ENCODE peak calls at places on chromosomes 5 and 9, in nine cellular contexts. One of them, this sample, is unnamed.
A peak's percentile ranks its signal among the peaks of the same experiment; 100 is the strongest.

GRCh38 chr5:79008362-79008761 is 23.3 kb upstream of the ARSB start:
- DNase-seq in lower leg skin: no peak
- DNase-seq in HFF-Myc: no peak
- DNase-seq in cardiac fibroblast: no peak
- DNase-seq in CD4-positive, alpha-beta memory T cell: no peak
- DNase-seq in AG10803: no peak
- DNase-seq in AG09309: no peak
- DNase-seq in sigmoid colon: no peak
- DNase-seq in A673: no peak
- DNase-seq in this sample: no peak

GRCh38 chr5:74035521-74035937 is 409.5 kb downstream of the ARHGEF28 start:
- DNase-seq in AG10803: peak; percentile 73
- DNase-seq in HFF-Myc: peak; percentile 56
- DNase-seq in CD4-positive, alpha-beta memory T cell: no peak
- DNase-seq in lower leg skin: peak; percentile 33
- DNase-seq in sigmoid colon: no peak
- DNase-seq in AG09309: peak; percentile 23
- DNase-seq in A673: peak; percentile 29
- DNase-seq in cardiac fibroblast: peak; percentile 84
- DNase-seq in this sample: peak; percentile 43

GRCh38 chr5:138955013-138955660 is 80.0 kb upstream of the LRRTM2 start:
- DNase-seq in CD4-positive, alpha-beta memory T cell: no peak
- DNase-seq in sigmoid colon: peak; percentile 67
- DNase-seq in HFF-Myc: no peak
- DNase-seq in AG10803: no peak
- DNase-seq in cardiac fibroblast: no peak
- DNase-seq in lower leg skin: no peak
- DNase-seq in AG09309: no peak
- DNase-seq in A673: no peak
- DNase-seq in this sample: peak; percentile 21

GRCh38 chr5:37501152-37501551 is 122.0 kb downstream of the WDR70 start:
- DNase-seq in lower leg skin: no peak
- DNase-seq in CD4-positive, alpha-beta memory T cell: no peak
- DNase-seq in sigmoid colon: no peak
- DNase-seq in HFF-Myc: no peak
- DNase-seq in AG10803: no peak
- DNase-seq in A673: no peak
- DNase-seq in AG09309: no peak
- DNase-seq in cardiac fibroblast: peak; percentile 52
- DNase-seq in this sample: no peak

GRCh38 chr9:128428644-128429504 is 8.2 kb downstream of the CERCAM start:
- DNase-seq in HFF-Myc: no peak
- DNase-seq in A673: peak; percentile 66
- DNase-seq in lower leg skin: no peak
- DNase-seq in cardiac fibroblast: peak; percentile 62
- DNase-seq in AG09309: no peak
- DNase-seq in sigmoid colon: no peak
- DNase-seq in AG10803: no peak
- DNase-seq in CD4-positive, alpha-beta memory T cell: no peak
- DNase-seq in this sample: no peak

GRCh38 chr9:100352201-100352726 is 478 bp downstream of the TEX10 start:
- DNase-seq in cardiac fibroblast: peak; percentile 30
- DNase-seq in AG10803: peak; percentile 14
- DNase-seq in AG09309: no peak
- DNase-seq in CD4-positive, alpha-beta memory T cell: no peak
- DNase-seq in sigmoid colon: peak; percentile 66
- DNase-seq in HFF-Myc: no peak
- DNase-seq in A673: peak; percentile 29
- DNase-seq in lower leg skin: peak; percentile 27
- DNase-seq in this sample: no peak

GRCh38 chr5:147617191-147617606 is 107.3 kb upstream of the DPYSL3 start:
- DNase-seq in cardiac fibroblast: peak; percentile 11
- DNase-seq in lower leg skin: no peak
- DNase-seq in sigmoid colon: no peak
- DNase-seq in A673: no peak
- DNase-seq in HFF-Myc: no peak
- DNase-seq in AG09309: no peak
- DNase-seq in CD4-positive, alpha-beta memory T cell: no peak
- DNase-seq in AG10803: no peak
- DNase-seq in this sample: no peak

GRCh38 chr9:115264333-115264732 is 146.4 kb upstream of the TNC start:
- DNase-seq in CD4-positive, alpha-beta memory T cell: no peak
- DNase-seq in A673: no peak
- DNase-seq in lower leg skin: no peak
- DNase-seq in sigmoid colon: no peak
- DNase-seq in cardiac fibroblast: peak; percentile 45
- DNase-seq in HFF-Myc: no peak
- DNase-seq in AG10803: peak; percentile 81
- DNase-seq in AG09309: no peak
- DNase-seq in this sample: no peak

GRCh38 chr5:179301796-179302195 is 43.5 kb downstream of the ADAMTS2 start:
- DNase-seq in cardiac fibroblast: no peak
- DNase-seq in CD4-positive, alpha-beta memory T cell: no peak
- DNase-seq in A673: no peak
- DNase-seq in AG10803: no peak
- DNase-seq in HFF-Myc: no peak
- DNase-seq in sigmoid colon: peak; percentile 62
- DNase-seq in lower leg skin: no peak
- DNase-seq in AG09309: no peak
- DNase-seq in this sample: no peak
- H3K4me3 ChIP-seq in cardiac fibroblast: no peak overlapping the region
- H3K4me3 ChIP-seq in CD4-positive, alpha-beta memory T cell: no peak overlapping the region
- H3K4me3 ChIP-seq in A673: no peak overlapping the region
- H3K4me3 ChIP-seq in AG10803: no peak overlapping the region
- H3K4me3 ChIP-seq in HFF-Myc: no peak overlapping the region
- H3K4me3 ChIP-seq in sigmoid colon: no peak overlapping the region
- H3K4me3 ChIP-seq in lower leg skin: no peak overlapping the region
- H3K4me3 ChIP-seq in AG09309: no peak overlapping the region
- H3K4me3 ChIP-seq in this sample: no peak overlapping the region

DNA sequence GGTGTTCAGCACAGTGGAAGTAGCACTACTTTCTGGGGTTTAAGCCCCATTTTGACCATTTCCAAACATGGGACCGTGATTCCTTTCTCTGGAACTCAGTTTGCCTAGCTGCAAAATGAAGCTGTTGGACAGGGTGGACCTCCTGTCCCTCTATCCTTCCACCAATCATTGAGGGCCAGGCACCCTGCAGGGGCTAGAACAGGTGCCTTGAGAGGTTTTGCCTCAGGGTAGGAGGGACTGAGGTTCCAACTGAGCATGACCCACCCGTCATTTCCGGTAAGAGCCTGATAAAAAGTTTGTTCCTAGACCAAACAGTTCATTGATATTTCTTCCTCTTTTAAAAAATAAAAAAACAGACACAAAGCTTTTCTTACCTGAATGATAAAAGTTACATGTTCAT is 116.5 kb downstream of the MVB12B start:
- DNase-seq in lower leg skin: no peak
- DNase-seq in cardiac fibroblast: no peak
- DNase-seq in HFF-Myc: no peak
- DNase-seq in AG10803: no peak
- DNase-seq in AG09309: no peak
- DNase-seq in A673: no peak
- DNase-seq in CD4-positive, alpha-beta memory T cell: no peak
- DNase-seq in sigmoid colon: peak; percentile 24
- DNase-seq in this sample: no peak
- H3K4me3 ChIP-seq in lower leg skin: no peak overlapping the region
- H3K4me3 ChIP-seq in cardiac fibroblast: no peak overlapping the region
- H3K4me3 ChIP-seq in HFF-Myc: no peak overlapping the region
- H3K4me3 ChIP-seq in AG10803: no peak overlapping the region
- H3K4me3 ChIP-seq in AG09309: no peak overlapping the region
- H3K4me3 ChIP-seq in A673: no peak overlapping the region
- H3K4me3 ChIP-seq in CD4-positive, alpha-beta memory T cell: no peak overlapping the region
- H3K4me3 ChIP-seq in sigmoid colon: no peak overlapping the region
- H3K4me3 ChIP-seq in this sample: no peak overlapping the region

GRCh38 chr9:35108946-35109575 is 6.1 kb upstream of the STOML2 start:
- DNase-seq in sigmoid colon: no peak
- DNase-seq in cardiac fibroblast: no peak
- DNase-seq in AG09309: no peak
- DNase-seq in AG10803: no peak
- DNase-seq in CD4-positive, alpha-beta memory T cell: no peak
- DNase-seq in lower leg skin: no peak
- DNase-seq in A673: no peak
- DNase-seq in HFF-Myc: no peak
- DNase-seq in this sample: no peak
- H3K4me3 ChIP-seq in sigmoid colon: no peak overlapping the region
- H3K4me3 ChIP-seq in cardiac fibroblast: no peak overlapping the region
- H3K4me3 ChIP-seq in AG09309: no peak overlapping the region
- H3K4me3 ChIP-seq in AG10803: no peak overlapping the region
- H3K4me3 ChIP-seq in CD4-positive, alpha-beta memory T cell: no peak overlapping the region
- H3K4me3 ChIP-seq in lower leg skin: no peak overlapping the region
- H3K4me3 ChIP-seq in A673: no peak overlapping the region
- H3K4me3 ChIP-seq in HFF-Myc: no peak overlapping the region
- H3K4me3 ChIP-seq in this sample: no peak overlapping the region

DNA sequence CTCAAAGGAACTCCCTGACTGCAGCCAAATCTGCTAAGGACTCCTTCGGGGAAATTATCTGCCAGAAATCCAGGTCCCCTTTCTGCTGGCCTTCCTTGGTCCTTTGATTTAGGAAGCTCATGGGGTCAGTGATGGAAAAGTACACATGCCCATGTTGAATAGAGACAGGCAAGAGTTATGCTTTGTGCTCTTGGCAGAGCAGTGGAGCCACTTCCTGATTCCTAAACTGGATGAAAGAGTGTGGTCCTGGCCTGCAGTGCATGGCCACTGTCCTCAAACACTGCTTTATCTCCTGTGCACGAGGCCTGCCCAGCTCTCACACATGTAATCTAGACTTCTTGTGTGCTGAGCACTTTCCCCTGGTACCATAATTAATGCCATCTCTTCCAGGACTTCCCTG is 2.0 kb upstream of the EBF1 start:
- DNase-seq in A673: no peak
- DNase-seq in AG10803: peak; percentile 48
- DNase-seq in AG09309: no peak
- DNase-seq in HFF-Myc: no peak
- DNase-seq in sigmoid colon: no peak
- DNase-seq in cardiac fibroblast: peak; percentile 36
- DNase-seq in lower leg skin: no peak
- DNase-seq in CD4-positive, alpha-beta memory T cell: no peak
- DNase-seq in this sample: no peak
- H3K4me3 ChIP-seq in A673: no peak overlapping the region
- H3K4me3 ChIP-seq in AG10803: peak overlapping the region; percentile 93
- H3K4me3 ChIP-seq in AG09309: no peak overlapping the region
- H3K4me3 ChIP-seq in HFF-Myc: no peak overlapping the region
- H3K4me3 ChIP-seq in sigmoid colon: peak overlapping the region; percentile 35
- H3K4me3 ChIP-seq in cardiac fibroblast: peak overlapping the region; percentile 79
- H3K4me3 ChIP-seq in lower leg skin: no peak overlapping the region
- H3K4me3 ChIP-seq in CD4-positive, alpha-beta memory T cell: no peak overlapping the region
- H3K4me3 ChIP-seq in this sample: peak overlapping the region; percentile 65

GRCh38 chr9:63817622-63818518 is 1467.1 kb downstream of the FOXD4L5 start:
- DNase-seq in A673: peak; percentile 10
- DNase-seq in sigmoid colon: peak; percentile 82
- DNase-seq in lower leg skin: peak; percentile 72
- DNase-seq in AG09309: no peak
- DNase-seq in AG10803: peak; percentile 3
- DNase-seq in HFF-Myc: no peak
- DNase-seq in CD4-positive, alpha-beta memory T cell: peak; percentile 69
- DNase-seq in cardiac fibroblast: peak; percentile 21
- DNase-seq in this sample: no peak
- H3K4me3 ChIP-seq in A673: no peak overlapping the region
- H3K4me3 ChIP-seq in sigmoid colon: no peak overlapping the region
- H3K4me3 ChIP-seq in lower leg skin: no peak overlapping the region
- H3K4me3 ChIP-seq in AG09309: peak overlapping the region; percentile 34
- H3K4me3 ChIP-seq in AG10803: peak overlapping the region; percentile 71
- H3K4me3 ChIP-seq in HFF-Myc: peak overlapping the region; percentile 47
- H3K4me3 ChIP-seq in CD4-positive, alpha-beta memory T cell: peak overlapping the region; percentile 53
- H3K4me3 ChIP-seq in cardiac fibroblast: peak overlapping the region; percentile 46
- H3K4me3 ChIP-seq in this sample: peak overlapping the region; percentile 43

GRCh38 chr9:113503131-113503541 is 39.6 kb downstream of the RGS3 start:
- DNase-seq in AG10803: no peak
- DNase-seq in CD4-positive, alpha-beta memory T cell: no peak
- DNase-seq in HFF-Myc: no peak
- DNase-seq in lower leg skin: no peak
- DNase-seq in sigmoid colon: no peak
- DNase-seq in A673: no peak
- DNase-seq in AG09309: no peak
- DNase-seq in cardiac fibroblast: no peak
- DNase-seq in this sample: no peak

GRCh38 chr9:113501129-113501686 is 37.7 kb downstream of the RGS3 start:
- DNase-seq in sigmoid colon: no peak
- DNase-seq in cardiac fibroblast: no peak
- DNase-seq in HFF-Myc: no peak
- DNase-seq in AG10803: no peak
- DNase-seq in A673: no peak
- DNase-seq in lower leg skin: no peak
- DNase-seq in CD4-positive, alpha-beta memory T cell: no peak
- DNase-seq in AG09309: no peak
- DNase-seq in this sample: no peak

GRCh38 chr9:113501821-113502220 is 38.3 kb downstream of the RGS3 start:
- DNase-seq in cardiac fibroblast: no peak
- DNase-seq in sigmoid colon: no peak
- DNase-seq in CD4-positive, alpha-beta memory T cell: no peak
- DNase-seq in AG10803: no peak
- DNase-seq in AG09309: no peak
- DNase-seq in lower leg skin: no peak
- DNase-seq in A673: no peak
- DNase-seq in HFF-Myc: no peak
- DNase-seq in this sample: no peak

GRCh38 chr9:113503613-113504230 is 40.2 kb downstream of the RGS3 start:
- DNase-seq in AG10803: no peak
- DNase-seq in CD4-positive, alpha-beta memory T cell: no peak
- DNase-seq in AG09309: no peak
- DNase-seq in lower leg skin: no peak
- DNase-seq in HFF-Myc: no peak
- DNase-seq in A673: no peak
- DNase-seq in cardiac fibroblast: peak; percentile 39
- DNase-seq in sigmoid colon: no peak
- DNase-seq in this sample: no peak

GRCh38 chr9:113502427-113503008 is 39.0 kb downstream of the RGS3 start:
- DNase-seq in HFF-Myc: no peak
- DNase-seq in sigmoid colon: no peak
- DNase-seq in cardiac fibroblast: no peak
- DNase-seq in CD4-positive, alpha-beta memory T cell: no peak
- DNase-seq in AG10803: no peak
- DNase-seq in A673: no peak
- DNase-seq in AG09309: no peak
- DNase-seq in lower leg skin: no peak
- DNase-seq in this sample: no peak
- H3K4me3 ChIP-seq in HFF-Myc: no peak overlapping the region
- H3K4me3 ChIP-seq in sigmoid colon: no peak overlapping the region
- H3K4me3 ChIP-seq in cardiac fibroblast: no peak overlapping the region
- H3K4me3 ChIP-seq in CD4-positive, alpha-beta memory T cell: no peak overlapping the region
- H3K4me3 ChIP-seq in AG10803: no peak overlapping the region
- H3K4me3 ChIP-seq in A673: no peak overlapping the region
- H3K4me3 ChIP-seq in AG09309: no peak overlapping the region
- H3K4me3 ChIP-seq in lower leg skin: no peak overlapping the region
- H3K4me3 ChIP-seq in this sample: no peak overlapping the region

GRCh38 chr5:151663617-151664322 is 22.9 kb downstream of the SPARC start:
- DNase-seq in HFF-Myc: no peak
- DNase-seq in lower leg skin: peak; percentile 64
- DNase-seq in AG09309: no peak
- DNase-seq in AG10803: peak; percentile 60
- DNase-seq in CD4-positive, alpha-beta memory T cell: no peak
- DNase-seq in sigmoid colon: no peak
- DNase-seq in cardiac fibroblast: peak; percentile 64
- DNase-seq in A673: no peak
- DNase-seq in this sample: no peak
- H3K4me3 ChIP-seq in HFF-Myc: no peak overlapping the region
- H3K4me3 ChIP-seq in lower leg skin: no peak overlapping the region
- H3K4me3 ChIP-seq in AG09309: no peak overlapping the region
- H3K4me3 ChIP-seq in AG10803: no peak overlapping the region
- H3K4me3 ChIP-seq in CD4-positive, alpha-beta memory T cell: no peak overlapping the region
- H3K4me3 ChIP-seq in sigmoid colon: no peak overlapping the region
- H3K4me3 ChIP-seq in cardiac fibroblast: no peak overlapping the region
- H3K4me3 ChIP-seq in A673: no peak overlapping the region
- H3K4me3 ChIP-seq in this sample: no peak overlapping the region

This sample was measured in skeletal muscle cell.